ENCODE peak calls at places on chromosomes 1 and 21, in ten cellular contexts. L is K562; G is heart right ventricle; E is CD8-positive, alpha-beta memory T cell; B is fibroblast of lung; U is aorta; P is OCI-LY7; W is endodermal cell; J is left ventricle myocardium inferior; C is psoas muscle. H is an unnamed sample. For H3K4me1, the result is how much of the 10 kb centered on the place peaks cover.

GRCh38 chr1:3999941-4000735 is 100.1 kb upstream of the C1orf174 start:
- DNase-seq in U (no peak), J (no peak), W (no peak), E (no peak), B (no peak), G (no peak), P (no peak), L (no peak), C (peak), H (peak)

GRCh38 chr1:236685917-236686814 is at the start of gene ACTN2:
- DNase-seq in G (peak), B (peak), U (peak), J (peak), E (peak), P (no peak), L (peak), W (peak), C (peak), H (peak)

GRCh38 chr1:212782422-212783154 is 9.0 kb downstream of the NSL1 start:
- DNase-seq in W (no peak), J (no peak), L (no peak), C (no peak), G (no peak), P (peak), U (no peak), E (peak), B (peak), H (no peak)

GRCh38 chr1:204863730-204864129 is 6.9 kb upstream of the NFASC start:
- DNase-seq in P (no peak), L (no peak), E (no peak), J (no peak), W (no peak), G (no peak), U (no peak), C (no peak), B (no peak), H (no peak)

GRCh38 chr1:112358798-112359408 is 37.1 kb upstream of the CTTNBP2NL start:
- DNase-seq in E (no peak), W (peak), L (peak), G (peak), C (peak), J (peak), P (peak), B (peak), U (peak), H (peak)

GRCh38 chr1:218886472-218886871 is 287.2 kb upstream of the LYPLAL1 start:
- DNase-seq in J (peak), G (peak), P (no peak), L (no peak), C (no peak), B (peak), U (peak), W (no peak), E (no peak), H (no peak)

GRCh38 chr21:39007532-39007931 is 175.7 kb downstream of the PSMG1 start:
- DNase-seq in B (no peak), J (no peak), C (no peak), W (no peak), P (no peak), L (no peak), U (no peak), E (no peak), G (no peak), H (no peak)

GRCh38 chr1:47521034-47521871 is 83.4 kb downstream of the FOXD2 start:
- DNase-seq in C (no peak), E (no peak), L (no peak), P (no peak), W (peak), B (no peak), J (no peak), U (peak), G (no peak), H (no peak)

GRCh38 chr1:30684881-30685795 is 38.2 kb downstream of the MATN1 start:
- DNase-seq in L (peak), P (no peak), U (no peak), J (peak), B (no peak), G (no peak), W (peak), E (no peak), C (peak), H (peak)

GRCh38 chr1:160114085-160114484 is 1.5 kb upstream of the ATP1A2 start:
- DNase-seq in P (no peak), B (no peak), U (no peak), C (peak), G (peak), W (peak), J (no peak), L (no peak), E (no peak), H (no peak)

GRCh38 chr1:54922921-54923421 is 36.0 kb upstream of the DHCR24 start:
- DNase-seq in L (no peak), W (no peak), G (no peak), B (no peak), U (no peak), P (no peak), E (no peak), J (peak), C (no peak), H (no peak)

GRCh38 chr1:147270721-147271120 is 28.2 kb downstream of the CHD1L start:
- DNase-seq in W (no peak), G (no peak), E (no peak), P (no peak), B (no peak), C (no peak), J (no peak), L (no peak), U (no peak), H (no peak)

GRCh38 chr1:65658122-65658521 is 134.6 kb upstream of the PDE4B start:
- DNase-seq in L (peak), B (peak), E (no peak), P (no peak), W (no peak), U (no peak), G (no peak), C (no peak), J (no peak), H (no peak)

GRCh38 chr1:155977607-155978324 is 581 bp downstream of the ARHGEF2 start:
- DNase-seq in G (peak), J (peak), U (no peak), P (no peak), W (peak), L (peak), C (peak), B (no peak), E (peak), H (peak)

GRCh38 chr1:238252033-238252802 is 361.5 kb upstream of the ZP4 start:
- DNase-seq in P (peak), G (peak), J (peak), W (peak), L (no peak), E (no peak), B (peak), U (peak), C (peak), H (no peak)

GRCh38 chr1:24801169-24801568 is 55.9 kb downstream of the CLIC4 start:
- DNase-seq in W (no peak), B (no peak), C (no peak), J (no peak), G (no peak), P (peak), U (no peak), E (no peak), L (no peak), H (no peak)

GRCh38 chr1:21647431-21648373 is 21.5 kb downstream of the RAP1GAP start:
- DNase-seq in C (no peak), B (peak), G (no peak), U (no peak), P (peak), E (no peak), L (peak), W (peak), J (no peak), H (no peak)

GRCh38 chr21:43203523-43204080 is 34.8 kb downstream of the CRYAA start:
- DNase-seq in U (no peak), W (peak), B (no peak), C (peak), L (no peak), G (no peak), P (no peak), J (no peak), E (no peak), H (peak)

GRCh38 chr1:39845569-39846566 is 37.4 kb downstream of the TRIT1 start:
- DNase-seq in B (peak), E (peak), C (peak), J (peak), G (peak), L (peak), U (peak), P (peak), W (no peak), H (peak)

GRCh38 chr21:36707763-36708511 is 9.0 kb downstream of the SIM2 start:
- DNase-seq in P (no peak), U (peak), G (no peak), E (no peak), B (no peak), J (no peak), W (peak), L (no peak), C (no peak), H (peak)

GRCh38 chr1:226686440-226687436 is 52.3 kb downstream of the ITPKB start:
- DNase-seq in U (no peak), B (no peak), G (no peak), W (no peak), L (no peak), J (no peak), P (peak), E (no peak), C (no peak), H (no peak)

GRCh38 chr1:90573736-90574135 is 143.4 kb downstream of the BARHL2 start:
- DNase-seq in C (no peak), W (no peak), P (no peak), G (no peak), U (no peak), J (no peak), B (no peak), E (no peak), L (no peak), H (no peak)

GRCh38 chr1:89464008-89464407 is 60.6 kb upstream of the LRRC8B start:
- DNase-seq in J (no peak), C (no peak), W (no peak), E (peak), P (no peak), U (no peak), B (no peak), L (no peak), G (no peak), H (no peak)

GRCh38 chr1:21258331-21259134 is 31.7 kb downstream of the ECE1 start:
- DNase-seq in J (no peak), W (no peak), E (no peak), P (no peak), L (no peak), G (no peak), B (no peak), U (no peak), C (no peak), H (no peak)

GRCh38 chr1:43952731-43953350 is 6.1 kb downstream of the IPO13 start:
- DNase-seq in J (no peak), B (no peak), G (no peak), W (peak), C (no peak), L (no peak), P (no peak), E (no peak), U (peak), H (no peak)

GRCh38 chr21:15564907-15565306 is 164.9 kb upstream of the USP25 start:
- DNase-seq in C (no peak), W (no peak), L (no peak), G (no peak), J (no peak), B (no peak), U (no peak), E (no peak), P (no peak), H (no peak)

GRCh38 chr1:18100060-18100459 is 7.5 kb upstream of the IGSF21 start:
- DNase-seq in E (no peak), U (no peak), J (no peak), L (peak), P (no peak), W (no peak), G (no peak), B (no peak), C (no peak), H (no peak)

GRCh38 chr1:225820522-225821120 is 10.7 kb downstream of the EPHX1 start:
- DNase-seq in C (no peak), B (peak), P (no peak), G (no peak), U (peak), L (no peak), W (no peak), E (no peak), J (no peak), H (no peak)

GRCh38 chr1:224499204-224499603 is 64.6 kb upstream of the WDR26 start:
- DNase-seq in L (no peak), U (no peak), G (no peak), B (no peak), C (no peak), E (no peak), P (no peak), W (no peak), J (no peak), H (no peak)

GRCh38 chr1:57678138-57678537 is 254.3 kb upstream of the DAB1 start:
- DNase-seq in G (no peak), L (no peak), P (no peak), C (no peak), J (no peak), U (no peak), E (no peak), B (no peak), W (no peak), H (no peak)

GRCh38 chr21:29649370-29649963 is 290.3 kb downstream of the GRIK1 start:
- DNase-seq in G (no peak), B (no peak), W (no peak), E (no peak), C (no peak), U (no peak), P (no peak), L (peak), J (no peak), H (no peak)

GRCh38 chr1:47782414-47783165 is 214.6 kb downstream of the TRABD2B start:
- DNase-seq in U (peak), P (no peak), B (no peak), E (no peak), W (no peak), G (no peak), L (no peak), J (no peak), C (peak), H (no peak)

GRCh38 chr1:212712451-212713303 is 13.0 kb upstream of the BATF3 start:
- DNase-seq in W (no peak), L (no peak), P (no peak), E (no peak), U (no peak), B (no peak), C (no peak), J (no peak), G (no peak), H (no peak)

GRCh38 chr1:26360807-26361604 is 7.1 kb upstream of the CRYBG2 start:
- DNase-seq in G (no peak), U (no peak), P (no peak), E (no peak), J (no peak), C (no peak), B (no peak), W (no peak), L (no peak), H (no peak)

GRCh38 chr1:172897738-172898137 is 153.0 kb downstream of the TNFSF18 start:
- DNase-seq in J (no peak), W (no peak), G (no peak), E (no peak), L (no peak), U (no peak), P (no peak), B (peak), C (no peak), H (no peak)

GRCh38 chr1:231395996-231396385 is 26.1 kb downstream of the EGLN1 start:
- DNase-seq in L (no peak), J (no peak), E (no peak), C (no peak), P (no peak), B (no peak), U (no peak), G (no peak), W (no peak), H (no peak)

GRCh38 chr1:231393668-231394067 is 28.4 kb downstream of the EGLN1 start:
- DNase-seq in B (no peak), U (no peak), P (no peak), W (no peak), E (no peak), C (no peak), L (no peak), G (no peak), J (no peak), H (no peak)

GRCh38 chr1:231390071-231390470 is 32.0 kb downstream of the EGLN1 start:
- DNase-seq in U (no peak), J (no peak), B (peak), E (no peak), G (no peak), C (no peak), P (no peak), W (no peak), L (no peak), H (no peak)

GRCh38 chr1:231395051-231395995 is 26.8 kb downstream of the EGLN1 start:
- DNase-seq in G (no peak), U (no peak), W (no peak), C (no peak), L (no peak), B (peak), E (no peak), J (no peak), P (no peak), H (no peak)

DNA sequence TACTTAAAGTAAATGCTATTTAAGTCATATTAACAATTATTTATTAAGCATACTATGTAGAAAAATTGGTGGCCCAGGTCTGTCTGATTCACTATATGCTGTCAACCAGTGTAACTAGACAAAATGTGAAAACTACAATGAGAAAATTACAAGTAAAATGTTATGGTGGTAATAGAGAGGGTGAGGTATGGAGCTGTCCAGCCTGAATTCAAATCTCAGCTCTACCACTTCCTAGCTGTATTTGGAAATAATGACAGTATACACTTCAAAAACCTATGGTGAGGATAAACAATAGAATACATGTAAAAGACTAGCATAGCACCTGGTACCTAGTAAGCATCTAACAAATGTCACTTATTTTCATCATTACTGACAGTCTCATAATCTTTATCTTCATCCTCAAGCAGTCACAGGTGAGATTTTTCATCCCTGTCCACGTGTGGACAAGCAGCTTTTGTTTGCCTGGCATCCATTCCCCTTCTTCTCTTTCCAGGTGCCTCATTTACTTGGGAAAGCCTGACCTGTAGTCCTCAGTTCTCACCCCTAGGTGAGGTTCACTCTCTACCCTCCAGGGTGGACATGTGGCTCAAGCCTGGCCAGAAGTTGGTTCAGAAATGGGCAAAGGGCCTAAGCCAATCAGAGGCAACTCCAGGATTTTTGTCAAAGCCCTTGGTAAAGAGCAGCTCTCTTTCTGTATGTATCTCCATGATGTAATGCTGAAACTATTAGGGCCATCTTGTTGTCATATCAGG is 29.5 kb downstream of the EGLN1 start:
- DNase-seq in L (no peak), P (no peak), U (no peak), C (no peak), J (no peak), G (no peak), W (peak), B (no peak), E (no peak), H (no peak)
- H3K4me1 ChIP-seq in L (under half), P (under half), U (under half), C (half or more), J (half or more), G (half or more), W (under half), B (under half), E (under half), H (under half)

DNA sequence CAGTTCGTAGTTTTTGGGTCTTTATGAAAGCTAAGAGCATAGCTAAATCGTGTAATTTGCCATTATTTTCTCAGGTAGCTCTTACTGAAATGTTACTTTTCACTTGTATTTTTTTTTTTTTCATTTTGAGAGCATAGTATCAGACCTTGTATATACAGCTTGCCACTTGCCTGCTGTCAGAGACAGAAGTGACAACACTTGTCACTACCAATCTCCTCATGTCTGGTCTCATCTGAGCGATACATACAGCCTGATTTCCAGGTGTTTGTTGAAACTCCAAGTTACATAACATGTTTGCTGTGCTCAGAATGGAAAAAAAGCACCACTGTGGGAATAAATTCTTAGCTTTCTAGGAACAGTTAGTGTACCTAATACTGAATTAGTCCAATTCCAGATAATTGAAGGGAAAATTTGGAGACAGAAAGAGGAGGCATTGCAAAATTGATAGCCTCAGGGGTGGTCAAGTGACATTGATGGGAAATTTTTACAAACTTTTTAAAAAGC is 621.4 kb upstream of the PKN2 start:
- DNase-seq in L (no peak), C (no peak), P (no peak), J (no peak), B (no peak), E (no peak), U (no peak), G (no peak), W (no peak), H (no peak)
- H3K4me3 ChIP-seq in L (no peak), C (no peak), P (no peak), J (no peak), B (no peak), E (no peak), U (no peak), G (no peak), W (no peak), H (no peak)

GRCh38 chr1:170789063-170789462 is 125.1 kb downstream of the PRRX1 start:
- DNase-seq in C (no peak), J (no peak), L (no peak), W (no peak), E (no peak), U (no peak), G (no peak), P (no peak), B (no peak), H (no peak)
- H3K27ac ChIP-seq in C (no peak), J (no peak), L (no peak), W (no peak), E (no peak), U (no peak), G (no peak), P (no peak), B (no peak), H (no peak)

DNA sequence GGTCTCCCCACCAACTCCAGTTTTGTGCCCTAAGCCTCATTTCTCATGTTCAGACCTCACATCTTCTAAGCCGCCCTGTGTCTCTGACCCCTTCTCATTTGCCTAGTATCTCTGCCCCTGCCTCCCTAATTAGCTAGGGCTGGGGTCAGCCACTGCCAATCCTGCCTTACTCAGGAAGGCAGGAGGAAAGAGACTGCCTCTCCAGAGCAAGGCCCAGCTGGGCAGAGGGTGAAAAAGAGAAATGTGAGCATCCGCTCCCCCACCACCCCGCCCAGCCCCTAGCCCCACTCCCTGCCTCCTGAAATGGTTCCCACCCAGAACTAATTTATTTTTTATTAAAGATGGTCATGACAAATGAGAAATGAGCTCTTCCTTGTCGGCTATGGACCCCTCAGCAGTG is 11.4 kb downstream of the ADAMTSL4 start:
- DNase-seq in U (no peak), B (no peak), G (no peak), E (no peak), W (no peak), P (no peak), C (peak), J (no peak), L (no peak), H (no peak)
- H3K4me1 ChIP-seq in U (under half), B (under half), G (half or more), E (half or more), W (under half), P (half or more), C (half or more), J (half or more), L (under half), H (half or more)

GRCh38 chr1:151325646-151326429 is 1.4 kb downstream of the PI4KB start:
- DNase-seq in E (no peak), B (no peak), U (no peak), C (no peak), W (no peak), L (no peak), P (no peak), G (no peak), J (no peak), H (no peak)
- H3K4me3 ChIP-seq in E (peak), B (peak), U (peak), C (peak), W (peak), L (peak), P (peak), G (peak), J (peak), H (peak)

GRCh38 chr1:107548276-107548675 is 407.4 kb downstream of the NTNG1 start:
- DNase-seq in B (no peak), U (no peak), J (no peak), P (no peak), W (no peak), G (no peak), E (no peak), C (no peak), L (no peak), H (no peak)

GRCh38 chr1:107546571-107546970 is 405.7 kb downstream of the NTNG1 start:
- DNase-seq in E (no peak), B (no peak), P (no peak), U (no peak), G (no peak), C (no peak), L (no peak), W (no peak), J (no peak), H (no peak)

GRCh38 chr1:107544285-107544684 is 403.4 kb downstream of the NTNG1 start:
- DNase-seq in L (no peak), P (no peak), J (no peak), W (no peak), B (no peak), U (no peak), C (no peak), G (no peak), E (no peak), H (no peak)

GRCh38 chr1:107547363-107548155 is 406.7 kb downstream of the NTNG1 start:
- DNase-seq in B (no peak), P (no peak), E (no peak), W (no peak), C (no peak), U (no peak), G (no peak), J (no peak), L (no peak), H (no peak)

GRCh38 chr1:107545056-107545597 is 404.3 kb downstream of the NTNG1 start:
- DNase-seq in B (no peak), C (no peak), U (no peak), P (no peak), G (no peak), L (no peak), W (no peak), E (no peak), J (no peak), H (no peak)
- H3K27ac ChIP-seq in B (no peak), C (no peak), U (no peak), P (no peak), G (no peak), L (no peak), W (no peak), E (no peak), J (no peak), H (no peak)

H was measured in upper lobe of right lung.